ENCODE peak calls at places on chromosomes 13 and 19, in four cellular contexts. H is GM12891, C is GM12878, T is K562. G is an unnamed sample.

GRCh38 chr19:19388568-19389555 is 16.6 kb upstream of the GATAD2A start:
- DNase-seq in H (no peak), C (no peak), T (no peak), G (no peak)

GRCh38 chr19:48461651-48461981 is 6.2 kb downstream of the KCNJ14 start:
- DNase-seq in T (no peak), H (no peak), C (no peak), G (no peak)

GRCh38 chr13:80011448-80012212 is 329.3 kb downstream of the SPRY2 start:
- DNase-seq in H (no peak), C (no peak), T (no peak), G (no peak)

GRCh38 chr19:14764401-14764800 is 14.0 kb downstream of the ADGRE2 start:
- DNase-seq in T (no peak), C (no peak), H (no peak), G (no peak)

GRCh38 chr19:37470216-37470615 is 1.1 kb downstream of the ZNF570 start:
- DNase-seq in T (no peak), H (no peak), C (no peak), G (no peak)

GRCh38 chr13:41746259-41746658 is 214.7 kb downstream of the VWA8 start:
- DNase-seq in H (no peak), T (no peak), C (no peak), G (no peak)

GRCh38 chr13:113048766-113049165 is 56.8 kb upstream of the F7 start:
- DNase-seq in C (no peak), T (no peak), H (no peak), G (no peak)

GRCh38 chr13:33871207-33872004 is 53.5 kb downstream of the RFC3 start:
- DNase-seq in H (no peak), T (no peak), C (no peak), G (no peak)

GRCh38 chr13:99151516-99151915 is 49.1 kb upstream of the UBAC2 start:
- DNase-seq in C (no peak), H (no peak), T (peak), G (no peak)

DNA sequence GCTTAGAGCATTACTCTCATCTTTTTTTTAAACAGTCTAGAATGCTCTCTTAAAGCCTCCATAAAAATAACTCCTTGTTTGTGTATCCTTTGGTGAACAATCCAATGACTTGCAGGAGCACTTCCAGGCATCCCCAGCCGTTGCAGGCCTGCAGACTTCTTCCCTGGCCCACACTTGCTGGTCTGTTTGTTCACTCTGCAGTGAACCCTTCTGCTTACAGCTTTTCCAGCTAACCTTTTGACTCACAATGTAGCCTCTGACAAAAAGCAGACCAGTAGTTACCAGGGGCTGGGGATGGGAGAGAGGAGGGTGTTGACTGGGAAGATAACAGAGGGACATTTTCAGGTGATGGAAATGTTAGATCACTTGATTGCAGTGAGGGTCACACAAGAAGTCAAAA is 9.1 kb downstream of the GPR42 start:
- DNase-seq in C (no peak), H (no peak), T (peak), G (no peak)
- TF ChIP-seq SPI1 in C (no peak), H (no peak), T (no peak), G (no peak)

GRCh38 chr19:17719730-17720486 is 628 bp downstream of the MAP1S start:
- DNase-seq in T (peak), H (no peak), C (no peak), G (no peak)
- TF ChIP-seq SPI1 in T (no peak), H (no peak), C (no peak), G (no peak)

DNA sequence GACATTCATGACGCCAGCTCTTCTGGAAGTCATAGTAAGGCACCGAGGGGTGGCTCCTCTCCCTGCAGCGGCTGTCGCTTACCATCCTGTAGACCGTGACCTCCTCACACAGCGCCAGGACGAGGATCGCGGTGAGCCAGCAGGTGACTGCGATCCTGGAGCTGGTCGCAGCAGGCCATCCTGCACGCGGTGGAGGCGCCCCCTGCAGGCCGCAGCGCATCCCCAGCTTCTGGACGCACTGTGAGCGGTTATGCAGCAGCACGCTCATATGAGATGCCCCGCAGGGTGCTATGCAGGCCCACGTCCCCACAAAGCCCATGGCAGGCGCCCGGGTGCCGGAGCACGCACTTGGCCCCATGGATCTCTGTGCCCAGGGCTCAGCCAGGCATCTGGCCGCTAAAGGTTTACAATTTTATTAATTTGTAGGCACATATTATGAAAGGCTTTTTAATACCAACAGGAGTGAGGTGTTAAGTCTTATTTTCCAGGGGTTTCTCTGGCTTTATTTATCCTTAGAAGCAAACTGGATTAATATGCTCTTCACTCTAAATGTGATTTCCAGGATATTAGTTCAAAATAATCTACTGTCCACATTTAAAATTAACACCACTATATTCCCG is 35.6 kb upstream of the PSPC1 start:
- DNase-seq in C (no peak), T (peak), H (no peak), G (peak)
- TF ChIP-seq SPI1 in C (no peak), T (no peak), H (no peak), G (no peak)

GRCh38 chr13:60931858-60932546 is 483.6 kb downstream of the PCDH20 start:
- DNase-seq in H (no peak), T (no peak), C (no peak), G (no peak)
- TF ChIP-seq SPI1 in H (no peak), T (no peak), C (no peak), G (no peak)

GRCh38 chr13:91498298-91498697 is 99.9 kb downstream of the GPC5 start:
- DNase-seq in C (no peak), H (no peak), T (no peak), G (no peak)

GRCh38 chr13:91491980-91492379 is 93.6 kb downstream of the GPC5 start:
- DNase-seq in H (no peak), T (no peak), C (no peak), G (no peak)

GRCh38 chr13:91493442-91493841 is 95.0 kb downstream of the GPC5 start:
- DNase-seq in T (no peak), C (no peak), H (no peak), G (no peak)
- TF ChIP-seq SPI1 in T (no peak), C (no peak), H (no peak), G (no peak)

GRCh38 chr13:48154671-48155070 is 59.8 kb upstream of the MED4 start:
- DNase-seq in C (no peak), H (no peak), T (no peak), G (no peak)

GRCh38 chr13:48158290-48158689 is 63.4 kb upstream of the MED4 start:
- DNase-seq in C (peak), T (no peak), H (no peak), G (peak)

GRCh38 chr13:48158915-48159314 is 64.0 kb upstream of the MED4 start:
- DNase-seq in H (no peak), T (no peak), C (no peak), G (no peak)

GRCh38 chr13:48155850-48156249 is 60.9 kb upstream of the MED4 start:
- DNase-seq in H (no peak), T (no peak), C (peak), G (peak)

DNA sequence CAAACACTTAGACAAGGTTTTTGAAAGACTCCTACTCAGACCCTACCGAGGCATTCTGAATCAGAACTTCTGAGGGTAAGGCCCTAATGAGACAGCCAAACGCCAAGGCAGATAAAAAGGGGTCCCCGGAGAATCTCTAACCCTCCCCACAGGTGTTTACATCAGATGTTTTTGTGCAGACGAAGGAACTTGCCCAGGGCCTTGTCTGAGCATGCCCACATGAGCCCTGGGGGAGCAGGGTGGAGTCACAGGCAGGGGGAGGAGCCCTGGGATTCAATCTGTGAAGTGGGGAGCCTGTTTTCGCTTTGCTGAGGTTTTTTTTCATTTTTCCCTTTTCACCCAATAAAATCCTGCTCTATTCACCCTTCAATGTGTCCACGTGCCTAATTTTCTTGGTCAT is 61.6 kb upstream of the MED4 start:
- DNase-seq in H (no peak), C (no peak), T (no peak), G (no peak)
- TF ChIP-seq SPI1 in H (no peak), C (no peak), T (no peak), G (no peak)

GRCh38 chr13:25881136-25881926 is 170.5 kb downstream of the SHISA2 start:
- DNase-seq in H (no peak), T (no peak), C (no peak), G (no peak)

GRCh38 chr13:25885418-25885817 is 166.4 kb downstream of the SHISA2 start:
- DNase-seq in H (no peak), T (no peak), C (no peak), G (no peak)

GRCh38 chr13:25882732-25883357 is 169.0 kb downstream of the SHISA2 start:
- DNase-seq in H (no peak), T (no peak), C (no peak), G (no peak)

GRCh38 chr13:25879466-25879865 is 172.3 kb downstream of the SHISA2 start:
- DNase-seq in T (no peak), H (no peak), C (no peak), G (no peak)

GRCh38 chr13:25881946-25882574 is 169.8 kb downstream of the SHISA2 start:
- DNase-seq in C (no peak), T (no peak), H (no peak), G (no peak)
- TF ChIP-seq SPI1 in C (no peak), T (no peak), H (no peak), G (no peak)

GRCh38 chr13:110911880-110912279 is 3.0 kb downstream of the ANKRD10 start:
- DNase-seq in T (no peak), C (no peak), H (no peak), G (no peak)

GRCh38 chr13:110913911-110914292 is 967 bp downstream of the ANKRD10 start:
- DNase-seq in C (no peak), H (no peak), T (no peak), G (no peak)

GRCh38 chr13:110914293-110915056 is 394 bp downstream of the ANKRD10 start:
- DNase-seq in C (no peak), T (peak), H (peak), G (peak)

GRCh38 chr13:110912651-110913051 is 2.2 kb downstream of the ANKRD10 start:
- DNase-seq in C (no peak), T (no peak), H (no peak), G (no peak)

GRCh38 chr13:110913322-110913721 is 1.5 kb downstream of the ANKRD10 start:
- DNase-seq in H (no peak), C (no peak), T (no peak), G (peak)
- TF ChIP-seq SPI1 in H (no peak), C (no peak), T (no peak), G (no peak)

DNA sequence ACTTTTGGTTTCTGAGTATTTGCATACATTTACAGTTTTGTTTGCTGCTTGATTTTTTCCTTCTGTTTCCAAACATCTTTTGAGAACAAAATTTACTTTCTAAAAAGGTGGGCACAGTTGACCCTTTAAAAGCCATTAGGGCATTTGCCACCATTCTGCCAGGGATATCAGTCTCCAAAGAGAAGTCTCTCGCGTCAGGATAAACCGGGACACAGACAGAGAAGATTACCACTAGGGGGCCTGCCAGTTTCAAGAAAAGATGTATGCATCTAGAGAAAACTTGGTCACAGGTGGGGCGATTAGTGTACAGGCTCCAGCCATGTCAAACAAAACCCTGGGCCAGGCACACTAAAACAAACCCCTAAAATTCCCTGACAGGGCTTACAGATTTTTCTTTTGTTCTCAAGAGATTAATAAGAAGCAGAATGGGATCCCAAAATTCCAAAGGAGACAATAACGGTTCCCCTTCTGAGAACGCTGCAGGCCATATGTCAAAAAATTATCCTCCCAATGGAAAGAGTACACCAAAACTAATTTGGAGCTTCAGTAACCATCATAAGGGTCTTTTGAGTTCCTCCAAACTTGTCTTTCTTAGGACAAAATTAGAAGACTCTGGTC is 10.7 kb upstream of the PABPC3 start:
- DNase-seq in T (no peak), H (no peak), C (no peak), G (peak)
- TF ChIP-seq SPI1 in T (no peak), H (no peak), C (no peak), G (no peak)